ENCODE peak calls at places on chromosomes 16 and 17, in seven cellular contexts. F is small intestine, S is astrocyte of the spinal cord, E is BJ, T is kidney epithelial cell, R is lung, G is foreskin fibroblast. A is an unnamed sample.
A peak's percentile ranks its signal among the peaks of the same experiment; 100 is the strongest.

GRCh38 chr16:85611205-85611454 is 2.0 kb upstream of the GSE1 start:
- DNase-seq in F (no peak), S (no peak), E (no peak), T (no peak), R (no peak), G (peak; percentile 56), A (no peak)

GRCh38 chr16:8721693-8722348 is 47.4 kb downstream of the ABAT start:
- DNase-seq in F (no peak), S (no peak), E (no peak), T (no peak), R (no peak), G (no peak), A (no peak)

GRCh38 chr17:70863436-70864248 is 694.3 kb downstream of the KCNJ2 start:
- DNase-seq in F (peak; percentile 3), S (no peak), E (no peak), T (no peak), R (no peak), G (peak; percentile 60), A (no peak)

GRCh38 chr17:8249621-8250020 is 532 bp downstream of the PFAS start:
- DNase-seq in F (no peak), S (no peak), E (no peak), T (no peak), R (no peak), G (no peak), A (no peak)

GRCh38 chr16:31350275-31351005 is 4.5 kb upstream of the ITGAX start:
- DNase-seq in F (no peak), S (no peak), E (no peak), T (no peak), R (no peak), G (no peak), A (no peak)

GRCh38 chr17:42233148-42233547 is 38.9 kb upstream of the GHDC start:
- DNase-seq in F (no peak), S (no peak), E (no peak), T (no peak), R (no peak), G (peak; percentile 42), A (no peak)

GRCh38 chr16:22353188-22353919 is 21.1 kb downstream of the CDR2 start:
- DNase-seq in F (peak; percentile 94), S (peak; percentile 84), E (peak; percentile 86), T (no peak), R (no peak), G (peak; percentile 72), A (no peak)

GRCh38 chr17:56756536-56756935 is 77.2 kb downstream of the C17orf67 start:
- DNase-seq in F (no peak), S (peak; percentile 92), E (peak; percentile 89), T (peak; percentile 81), R (no peak), G (peak; percentile 80), A (no peak)

GRCh38 chr16:51881731-51882130 is 665.2 kb downstream of the TOX3 start:
- DNase-seq in F (no peak), S (peak; percentile 33), E (no peak), T (no peak), R (no peak), G (peak; percentile 41), A (no peak)

GRCh38 chr16:57775661-57776469 is 26.4 kb downstream of the KIFC3 start:
- DNase-seq in F (peak; percentile 65), S (peak; percentile 27), E (no peak), T (no peak), R (no peak), G (peak; percentile 28), A (no peak)

GRCh38 chr17:18115517-18115916 is 7.0 kb downstream of the MYO15A start:
- DNase-seq in F (peak; percentile 13), S (no peak), E (no peak), T (no peak), R (no peak), G (no peak), A (no peak)

GRCh38 chr17:27466748-27467375 is 10.6 kb downstream of the KSR1 start:
- DNase-seq in F (no peak), S (no peak), E (no peak), T (no peak), R (no peak), G (no peak), A (no peak)

GRCh38 chr16:81315271-81316175 is 761 bp downstream of the GAN start:
- DNase-seq in F (peak; percentile 65), S (peak; percentile 38), E (no peak), T (no peak), R (peak; percentile 51), G (peak; percentile 86), A (no peak)

DNA sequence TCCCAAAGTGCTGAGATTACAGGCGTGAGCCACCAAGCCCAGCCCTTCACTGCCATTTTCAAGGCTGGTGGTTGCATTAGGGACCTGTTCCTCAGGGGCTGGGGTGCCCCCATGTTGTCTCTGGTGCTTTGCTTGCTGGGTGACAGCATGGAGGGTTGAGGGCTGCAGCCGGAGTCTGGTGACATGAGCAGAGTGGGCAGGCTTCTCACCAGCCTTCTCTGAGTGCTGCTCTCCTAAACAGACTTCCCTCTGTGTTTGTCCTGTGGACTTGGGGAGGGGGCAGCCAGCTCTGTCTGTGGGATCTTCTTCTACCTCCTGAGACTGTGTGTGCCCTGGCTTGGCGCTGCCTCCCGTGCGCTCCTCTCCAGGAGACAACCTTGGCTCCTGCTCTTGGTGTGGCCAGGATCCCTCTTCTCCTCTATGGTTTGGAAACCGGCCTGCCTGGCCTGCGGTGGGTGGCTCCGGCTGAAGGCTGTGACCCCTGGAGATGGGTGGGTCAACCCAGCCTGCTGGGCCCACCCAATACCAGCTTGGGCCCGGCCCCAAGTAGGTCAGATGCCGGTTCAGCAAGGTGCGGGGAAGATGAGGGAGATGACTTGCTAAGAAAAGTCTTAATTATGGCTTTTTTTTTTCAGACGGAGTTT is 72.1 kb downstream of the PDPK1 start:
- DNase-seq in F (no peak), S (no peak), E (no peak), T (no peak), R (no peak), G (no peak), A (no peak)
- H3K4me3 ChIP-seq in F (no peak overlapping the region), S (no peak overlapping the region), E (no peak overlapping the region), T (no peak overlapping the region), R (no peak overlapping the region), G (no peak overlapping the region), A (no peak overlapping the region)

GRCh38 chr16:73064996-73065349 is 17.0 kb upstream of the ZFHX3 start:
- DNase-seq in F (no peak), S (no peak), E (no peak), T (no peak), R (no peak), G (no peak), A (no peak)

GRCh38 chr16:73063284-73063733 is 15.4 kb upstream of the ZFHX3 start:
- DNase-seq in F (no peak), S (no peak), E (no peak), T (no peak), R (no peak), G (no peak), A (no peak)

GRCh38 chr16:73064227-73064995 is 16.5 kb upstream of the ZFHX3 start:
- DNase-seq in F (no peak), S (peak; percentile 68), E (no peak), T (no peak), R (no peak), G (peak; percentile 78), A (peak; percentile 85)

GRCh38 chr16:73062640-73063283 is 14.8 kb upstream of the ZFHX3 start:
- DNase-seq in F (no peak), S (peak; percentile 39), E (no peak), T (no peak), R (no peak), G (peak; percentile 32), A (no peak)

GRCh38 chr16:73063854-73064226 is 15.9 kb upstream of the ZFHX3 start:
- DNase-seq in F (no peak), S (no peak), E (no peak), T (no peak), R (no peak), G (no peak), A (no peak)
- H3K4me3 ChIP-seq in F (no peak overlapping the region), S (no peak overlapping the region), E (no peak overlapping the region), T (no peak overlapping the region), R (no peak overlapping the region), G (peak overlapping the region; percentile 28), A (peak overlapping the region; percentile 88)

DNA sequence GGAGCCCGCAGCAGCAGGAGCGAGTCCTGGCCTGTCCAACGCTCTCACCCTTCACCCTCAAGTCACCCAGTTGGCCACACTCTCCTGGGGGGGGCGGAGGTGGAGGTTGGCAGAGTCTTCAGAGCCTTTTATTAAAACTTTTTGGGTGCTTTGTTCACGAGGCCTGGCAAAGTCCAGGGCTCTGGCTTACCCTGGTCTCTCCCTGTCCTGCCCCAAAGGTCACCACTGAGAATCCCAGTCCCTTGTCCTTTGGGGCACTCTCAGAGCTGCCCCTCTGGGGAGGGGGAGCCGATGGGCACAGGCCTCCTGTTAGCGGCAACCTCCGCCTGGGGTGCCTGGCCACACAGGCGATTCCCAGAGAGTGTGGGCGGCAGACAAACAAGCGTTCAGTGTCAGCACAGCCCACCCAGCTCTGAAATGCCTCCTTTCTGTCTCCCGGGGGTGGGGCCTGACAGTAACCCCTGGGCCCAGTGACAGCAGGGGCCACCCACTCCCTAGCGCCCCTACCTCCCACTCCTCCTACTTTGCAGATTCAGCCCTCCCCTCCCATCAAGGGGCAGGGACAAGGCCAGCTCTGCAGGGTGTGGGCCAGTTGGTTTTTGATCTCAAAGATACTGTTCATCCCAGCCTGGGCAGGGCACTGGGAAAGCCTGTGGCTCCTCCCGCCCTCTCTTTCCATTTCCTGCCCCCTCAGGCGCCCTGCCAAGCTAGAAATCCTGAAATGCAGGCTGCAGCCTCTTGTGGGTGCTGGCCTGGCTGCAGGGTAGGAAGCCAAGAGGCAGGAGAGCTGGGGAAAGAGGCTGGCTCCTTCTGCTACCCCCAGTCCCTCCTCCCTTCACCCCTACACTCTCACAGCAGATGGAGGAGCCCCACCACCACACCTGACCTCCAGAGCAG is 36.6 kb upstream of the EMP2 start:
- DNase-seq in F (peak; percentile 74), S (peak; percentile 58), E (no peak), T (no peak), R (peak; percentile 87), G (peak; percentile 73), A (no peak)
- H3K4me3 ChIP-seq in F (no peak overlapping the region), S (no peak overlapping the region), E (no peak overlapping the region), T (no peak overlapping the region), R (no peak overlapping the region), G (no peak overlapping the region), A (no peak overlapping the region)

DNA sequence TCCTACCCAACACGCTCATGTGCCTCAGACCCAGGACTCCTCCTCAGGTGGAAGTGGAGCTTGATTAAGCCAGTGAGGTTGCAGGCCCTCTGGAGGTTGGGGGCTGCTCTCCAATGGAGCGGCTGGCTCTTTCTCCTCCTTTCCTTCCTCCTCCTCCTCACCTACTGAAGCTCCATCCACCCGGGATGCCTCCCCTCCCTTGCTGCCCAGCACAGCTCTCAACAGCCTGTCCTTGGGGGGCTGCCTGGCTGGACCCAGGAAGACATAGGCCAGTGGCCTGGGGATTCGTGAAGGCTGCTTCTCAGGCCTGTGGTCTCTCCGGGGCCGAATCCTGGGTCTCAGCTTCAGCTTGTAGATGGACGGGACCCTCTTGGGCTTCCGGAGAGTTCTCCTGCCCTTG is 8.2 kb downstream of the GAS2L2 start:
- DNase-seq in F (no peak), S (no peak), E (no peak), T (no peak), R (no peak), G (no peak), A (no peak)
- H3K4me3 ChIP-seq in F (no peak overlapping the region), S (no peak overlapping the region), E (no peak overlapping the region), T (no peak overlapping the region), R (no peak overlapping the region), G (no peak overlapping the region), A (no peak overlapping the region)

DNA sequence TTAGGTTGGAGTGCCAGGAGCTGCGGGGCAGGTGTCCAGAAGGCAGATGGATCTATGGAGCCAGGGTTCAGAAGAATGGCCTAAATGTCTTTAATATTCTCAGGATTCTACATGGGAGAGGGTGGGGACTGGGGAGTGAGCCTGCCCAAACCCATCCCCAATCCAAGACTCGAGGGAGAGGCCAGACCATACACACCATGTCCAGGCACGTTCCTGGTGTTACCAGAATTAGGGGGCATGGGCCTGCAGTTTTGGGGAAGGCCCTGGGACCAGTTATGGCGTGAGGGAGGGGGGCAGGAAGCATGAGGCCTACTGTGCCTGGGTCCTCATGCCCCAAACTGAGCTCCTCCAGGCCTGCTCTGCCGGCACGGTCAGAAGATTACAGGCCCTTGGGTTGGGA is 1.9 kb downstream of the TAX1BP3 start:
- DNase-seq in F (no peak), S (no peak), E (no peak), T (no peak), R (no peak), G (no peak), A (no peak)
- H3K4me3 ChIP-seq in F (peak overlapping the region; percentile 27), S (no peak overlapping the region), E (peak overlapping the region; percentile 4), T (no peak overlapping the region), R (no peak overlapping the region), G (peak overlapping the region; percentile 96), A (no peak overlapping the region)